ENCODE peak calls at places on chromosome 21, in six cellular contexts. One of them, this sample, is unnamed.

GRCh38 chr21:32372755-32373154 is 20.1 kb downstream of the URB1 start:
- DNase-seq in Caki2: no peak
- DNase-seq in ureter: no peak
- DNase-seq in activated T-helper 1 cell treated with anti-CD3 and anti-CD28 coated beads, Interleukin-2, amount 50 U/mL, for 16 hours: no peak
- DNase-seq in T-helper 2 cell: no peak
- DNase-seq in T follicular helper cell: no peak
- DNase-seq in this sample: no peak

GRCh38 chr21:46069719-46070279 is 28.1 kb upstream of the COL6A2 start:
- DNase-seq in T-helper 2 cell: no peak
- DNase-seq in activated T-helper 1 cell treated with anti-CD3 and anti-CD28 coated beads, Interleukin-2, amount 50 U/mL, for 16 hours: no peak
- DNase-seq in Caki2: no peak
- DNase-seq in T follicular helper cell: no peak
- DNase-seq in ureter: no peak
- DNase-seq in this sample: no peak

GRCh38 chr21:38898422-38899098 is 92.8 kb downstream of the ETS2 start:
- DNase-seq in T follicular helper cell: no peak
- DNase-seq in ureter: no peak
- DNase-seq in Caki2: no peak
- DNase-seq in activated T-helper 1 cell treated with anti-CD3 and anti-CD28 coated beads, Interleukin-2, amount 50 U/mL, for 16 hours: no peak
- DNase-seq in T-helper 2 cell: no peak
- DNase-seq in this sample: no peak

GRCh38 chr21:46207006-46207919 is 21.3 kb downstream of the LSS start:
- DNase-seq in ureter: no peak
- DNase-seq in activated T-helper 1 cell treated with anti-CD3 and anti-CD28 coated beads, Interleukin-2, amount 50 U/mL, for 16 hours: no peak
- DNase-seq in Caki2: no peak
- DNase-seq in T-helper 2 cell: no peak
- DNase-seq in T follicular helper cell: no peak
- DNase-seq in this sample: no peak

GRCh38 chr21:35677298-35677841 is 383.0 kb downstream of the SETD4 start:
- DNase-seq in Caki2: no peak
- DNase-seq in T follicular helper cell: no peak
- DNase-seq in T-helper 2 cell: no peak
- DNase-seq in activated T-helper 1 cell treated with anti-CD3 and anti-CD28 coated beads, Interleukin-2, amount 50 U/mL, for 16 hours: no peak
- DNase-seq in ureter: no peak
- DNase-seq in this sample: no peak

GRCh38 chr21:37208741-37209225 is 58.4 kb downstream of the VPS26C start:
- DNase-seq in T-helper 2 cell: no peak
- DNase-seq in ureter: no peak
- DNase-seq in Caki2: peak; percentile 73
- DNase-seq in activated T-helper 1 cell treated with anti-CD3 and anti-CD28 coated beads, Interleukin-2, amount 50 U/mL, for 16 hours: no peak
- DNase-seq in T follicular helper cell: no peak
- DNase-seq in this sample: peak; percentile 30

GRCh38 chr21:16037386-16037785 is 307.6 kb downstream of the USP25 start:
- DNase-seq in activated T-helper 1 cell treated with anti-CD3 and anti-CD28 coated beads, Interleukin-2, amount 50 U/mL, for 16 hours: no peak
- DNase-seq in T-helper 2 cell: no peak
- DNase-seq in Caki2: no peak
- DNase-seq in T follicular helper cell: no peak
- DNase-seq in ureter: no peak
- DNase-seq in this sample: no peak

GRCh38 chr21:36694041-36694515 is 4.8 kb upstream of the SIM2 start:
- DNase-seq in Caki2: no peak
- DNase-seq in activated T-helper 1 cell treated with anti-CD3 and anti-CD28 coated beads, Interleukin-2, amount 50 U/mL, for 16 hours: no peak
- DNase-seq in T follicular helper cell: no peak
- DNase-seq in ureter: no peak
- DNase-seq in T-helper 2 cell: no peak
- DNase-seq in this sample: no peak

GRCh38 chr21:45073301-45074047 is 906 bp upstream of the ADARB1 start:
- DNase-seq in activated T-helper 1 cell treated with anti-CD3 and anti-CD28 coated beads, Interleukin-2, amount 50 U/mL, for 16 hours: no peak
- DNase-seq in T follicular helper cell: no peak
- DNase-seq in Caki2: peak; percentile 11
- DNase-seq in T-helper 2 cell: no peak
- DNase-seq in ureter: no peak
- DNase-seq in this sample: no peak

GRCh38 chr21:20329636-20330035 is 668.6 kb upstream of the NCAM2 start:
- DNase-seq in ureter: no peak
- DNase-seq in activated T-helper 1 cell treated with anti-CD3 and anti-CD28 coated beads, Interleukin-2, amount 50 U/mL, for 16 hours: no peak
- DNase-seq in T-helper 2 cell: no peak
- DNase-seq in Caki2: no peak
- DNase-seq in T follicular helper cell: no peak
- DNase-seq in this sample: no peak

GRCh38 chr21:14403681-14404318 is 20.9 kb upstream of the HSPA13 start:
- DNase-seq in T follicular helper cell: no peak
- DNase-seq in T-helper 2 cell: peak; percentile 58
- DNase-seq in Caki2: peak; percentile 21
- DNase-seq in activated T-helper 1 cell treated with anti-CD3 and anti-CD28 coated beads, Interleukin-2, amount 50 U/mL, for 16 hours: no peak
- DNase-seq in ureter: no peak
- DNase-seq in this sample: no peak

GRCh38 chr21:45822429-45823099 is 159.0 kb upstream of the COL6A1 start:
- DNase-seq in Caki2: no peak
- DNase-seq in T-helper 2 cell: no peak
- DNase-seq in T follicular helper cell: no peak
- DNase-seq in activated T-helper 1 cell treated with anti-CD3 and anti-CD28 coated beads, Interleukin-2, amount 50 U/mL, for 16 hours: no peak
- DNase-seq in ureter: peak; percentile 30
- DNase-seq in this sample: no peak

GRCh38 chr21:34888569-34889286 is 160.4 kb downstream of the RUNX1 start:
- DNase-seq in activated T-helper 1 cell treated with anti-CD3 and anti-CD28 coated beads, Interleukin-2, amount 50 U/mL, for 16 hours: peak; percentile 71
- DNase-seq in ureter: peak; percentile 94
- DNase-seq in Caki2: peak; percentile 95
- DNase-seq in T follicular helper cell: peak; percentile 60
- DNase-seq in T-helper 2 cell: peak; percentile 91
- DNase-seq in this sample: peak; percentile 82

GRCh38 chr21:36968414-36968813 is 1.9 kb upstream of the HLCS start:
- DNase-seq in T follicular helper cell: no peak
- DNase-seq in T-helper 2 cell: no peak
- DNase-seq in ureter: no peak
- DNase-seq in activated T-helper 1 cell treated with anti-CD3 and anti-CD28 coated beads, Interleukin-2, amount 50 U/mL, for 16 hours: no peak
- DNase-seq in Caki2: no peak
- DNase-seq in this sample: no peak

GRCh38 chr21:36089946-36090345 is 20.1 kb downstream of the CBR1 start:
- DNase-seq in Caki2: no peak
- DNase-seq in T-helper 2 cell: no peak
- DNase-seq in activated T-helper 1 cell treated with anti-CD3 and anti-CD28 coated beads, Interleukin-2, amount 50 U/mL, for 16 hours: no peak
- DNase-seq in ureter: no peak
- DNase-seq in T follicular helper cell: no peak
- DNase-seq in this sample: no peak

GRCh38 chr21:41891132-41891531 is 12.0 kb upstream of the PRDM15 start:
- DNase-seq in T follicular helper cell: no peak
- DNase-seq in T-helper 2 cell: no peak
- DNase-seq in Caki2: no peak
- DNase-seq in activated T-helper 1 cell treated with anti-CD3 and anti-CD28 coated beads, Interleukin-2, amount 50 U/mL, for 16 hours: no peak
- DNase-seq in ureter: no peak
- DNase-seq in this sample: no peak

GRCh38 chr21:44421901-44422840 is 33.1 kb upstream of the LRRC3 start:
- DNase-seq in T follicular helper cell: no peak
- DNase-seq in ureter: peak; percentile 25
- DNase-seq in activated T-helper 1 cell treated with anti-CD3 and anti-CD28 coated beads, Interleukin-2, amount 50 U/mL, for 16 hours: no peak
- DNase-seq in Caki2: no peak
- DNase-seq in T-helper 2 cell: no peak
- DNase-seq in this sample: no peak

GRCh38 chr21:42587036-42587435 is 66.4 kb upstream of the PDE9A start:
- DNase-seq in activated T-helper 1 cell treated with anti-CD3 and anti-CD28 coated beads, Interleukin-2, amount 50 U/mL, for 16 hours: no peak
- DNase-seq in Caki2: no peak
- DNase-seq in T-helper 2 cell: no peak
- DNase-seq in T follicular helper cell: no peak
- DNase-seq in ureter: no peak
- DNase-seq in this sample: no peak

GRCh38 chr21:43340491-43341348 is 86.2 kb downstream of the SIK1 start:
- DNase-seq in activated T-helper 1 cell treated with anti-CD3 and anti-CD28 coated beads, Interleukin-2, amount 50 U/mL, for 16 hours: no peak
- DNase-seq in ureter: no peak
- DNase-seq in Caki2: peak; percentile 71
- DNase-seq in T-helper 2 cell: no peak
- DNase-seq in T follicular helper cell: no peak
- DNase-seq in this sample: no peak

GRCh38 chr21:16082038-16082816 is 352.4 kb downstream of the USP25 start:
- DNase-seq in T follicular helper cell: no peak
- DNase-seq in T-helper 2 cell: no peak
- DNase-seq in Caki2: peak; percentile 10
- DNase-seq in activated T-helper 1 cell treated with anti-CD3 and anti-CD28 coated beads, Interleukin-2, amount 50 U/mL, for 16 hours: no peak
- DNase-seq in ureter: no peak
- DNase-seq in this sample: no peak

GRCh38 chr21:31848339-31848985 is 24.4 kb upstream of the HUNK start:
- DNase-seq in Caki2: no peak
- DNase-seq in activated T-helper 1 cell treated with anti-CD3 and anti-CD28 coated beads, Interleukin-2, amount 50 U/mL, for 16 hours: no peak
- DNase-seq in T-helper 2 cell: no peak
- DNase-seq in ureter: peak; percentile 7
- DNase-seq in T follicular helper cell: no peak
- DNase-seq in this sample: no peak

GRCh38 chr21:45575993-45576837 is 34.0 kb upstream of the SLC19A1 start:
- DNase-seq in Caki2: no peak
- DNase-seq in T follicular helper cell: no peak
- DNase-seq in T-helper 2 cell: no peak
- DNase-seq in ureter: peak; percentile 42
- DNase-seq in activated T-helper 1 cell treated with anti-CD3 and anti-CD28 coated beads, Interleukin-2, amount 50 U/mL, for 16 hours: no peak
- DNase-seq in this sample: no peak

GRCh38 chr21:45129231-45129923 is 55.0 kb downstream of the ADARB1 start:
- DNase-seq in T follicular helper cell: no peak
- DNase-seq in T-helper 2 cell: no peak
- DNase-seq in activated T-helper 1 cell treated with anti-CD3 and anti-CD28 coated beads, Interleukin-2, amount 50 U/mL, for 16 hours: no peak
- DNase-seq in Caki2: peak; percentile 41
- DNase-seq in ureter: no peak
- DNase-seq in this sample: no peak

This sample was measured in activated B cell treated with CpG ODN at 0.5 μM for 24 hours.